ENCODE peak calls at places on chromosomes 7 and 10, in four cellular contexts. B is HL-60; I is CD4-positive, alpha-beta T cell; Y is brain microvascular endothelial cell. S is an unnamed sample.

GRCh38 chr7:103865442-103865841 is 124.0 kb downstream of the RELN start:
- DNase-seq in Y (no peak), I (no peak), B (no peak), S (no peak)

GRCh38 chr7:25720427-25720826 is 431.6 kb upstream of the NFE2L3 start:
- DNase-seq in I (no peak), Y (peak), B (no peak), S (no peak)

GRCh38 chr7:148672041-148672440 is 26.7 kb upstream of the CUL1 start:
- DNase-seq in I (no peak), Y (no peak), B (no peak), S (no peak)

GRCh38 chr7:98105942-98106544 is 619 bp upstream of the LMTK2 start:
- DNase-seq in Y (no peak), B (no peak), I (no peak), S (no peak)

GRCh38 chr10:90947025-90947960 is 26.4 kb upstream of the ANKRD1 start:
- DNase-seq in I (no peak), Y (peak), B (no peak), S (no peak)

GRCh38 chr7:150657526-150657925 is 25.3 kb upstream of the GIMAP6 start:
- DNase-seq in B (no peak), I (no peak), Y (no peak), S (no peak)

GRCh38 chr7:45122975-45123860 is 11.7 kb upstream of the TBRG4 start:
- DNase-seq in I (no peak), B (no peak), Y (no peak), S (no peak)

GRCh38 chr10:69878951-69879350 is 77.2 kb downstream of the COL13A1 start:
- DNase-seq in Y (no peak), I (no peak), B (no peak), S (no peak)

GRCh38 chr7:38232475-38233366 is 40.7 kb downstream of the TARP start:
- DNase-seq in Y (peak), B (peak), I (peak), S (no peak)

GRCh38 chr7:151047979-151048763 is at the start of gene ASIC3:
- DNase-seq in B (no peak), I (no peak), Y (no peak), S (no peak)

GRCh38 chr7:35253680-35254495 is at the start of gene TBX20:
- DNase-seq in Y (peak), B (peak), I (no peak), S (no peak)

GRCh38 chr7:36440880-36441279 is 51.2 kb downstream of the ANLN start:
- DNase-seq in I (no peak), Y (no peak), B (no peak), S (no peak)

GRCh38 chr10:79438699-79439085 is 6.7 kb downstream of the ZCCHC24 start:
- DNase-seq in B (no peak), Y (no peak), I (no peak), S (no peak)

GRCh38 chr7:121395961-121396757 is at the start of gene FAM3C:
- DNase-seq in I (peak), Y (peak), B (peak), S (peak)

GRCh38 chr10:92970301-92971070 is 90.1 kb upstream of the CYP26C1 start:
- DNase-seq in I (no peak), B (no peak), Y (peak), S (no peak)

DNA sequence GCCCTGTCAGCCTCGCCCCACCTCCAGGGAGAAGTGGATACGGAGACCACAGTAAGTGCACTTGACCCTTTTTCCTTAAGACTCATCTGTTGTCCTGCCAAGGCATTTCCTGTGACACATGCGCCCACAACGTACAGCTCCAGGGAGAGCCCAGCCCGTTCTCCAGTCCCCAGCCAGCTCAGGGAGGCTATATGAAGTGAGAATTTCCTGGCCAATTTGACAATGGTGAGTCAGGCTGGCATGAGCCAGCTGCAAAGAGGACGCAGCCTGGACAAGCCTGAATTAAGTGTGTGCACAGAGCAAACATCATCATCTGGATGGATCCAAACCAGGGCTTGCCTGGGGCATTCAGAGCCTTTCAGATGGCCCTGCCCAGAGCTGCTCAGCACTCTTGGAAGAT is 244.8 kb downstream of the KCNMA1 start:
- DNase-seq in B (no peak), Y (peak), I (no peak), S (no peak)
- H3K27ac ChIP-seq in B (no peak), Y (peak), I (no peak), S (no peak)

GRCh38 chr7:3272691-3273141 is 28.3 kb upstream of the SDK1 start:
- DNase-seq in I (no peak), Y (peak), B (no peak), S (no peak)
- H3K27ac ChIP-seq in I (no peak), Y (no peak), B (no peak), S (no peak)

GRCh38 chr7:28407643-28408042 is 4.7 kb upstream of the CREB5 start:
- DNase-seq in B (no peak), I (no peak), Y (peak), S (no peak)
- H3K27ac ChIP-seq in B (no peak), I (no peak), Y (peak), S (peak)

DNA sequence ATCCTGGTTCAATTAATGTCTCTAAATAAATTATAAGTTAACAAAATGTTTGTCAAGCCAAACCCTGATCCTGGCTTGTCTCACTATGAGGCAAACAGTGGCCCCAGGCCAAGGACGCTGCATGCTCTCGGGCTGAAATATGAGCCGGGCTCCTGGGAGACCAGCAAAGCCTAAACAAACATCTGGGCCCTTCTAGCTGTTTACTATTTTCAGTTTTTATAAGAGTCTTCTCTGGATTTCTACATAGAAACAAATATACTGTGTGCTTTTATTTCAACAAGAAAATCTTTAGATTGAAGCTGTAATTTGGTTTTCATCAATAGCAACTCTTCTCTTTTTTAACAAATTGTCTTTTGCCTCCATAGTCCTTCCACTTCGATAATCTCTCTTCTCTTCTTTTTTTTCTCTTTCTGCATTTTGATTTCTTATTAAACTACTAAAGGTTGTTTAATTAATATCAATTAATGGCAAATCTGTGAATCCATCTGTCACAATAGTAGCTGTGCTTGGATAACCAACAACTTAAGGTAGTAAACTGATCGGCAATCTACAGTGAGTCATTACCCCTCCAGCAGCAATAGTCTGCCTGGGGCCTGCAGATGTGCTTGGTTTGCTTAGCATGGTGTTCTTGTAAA is 83.3 kb upstream of the DNAJC1 start:
- DNase-seq in I (no peak), B (no peak), Y (peak), S (peak)
- H3K27ac ChIP-seq in I (no peak), B (no peak), Y (no peak), S (no peak)

GRCh38 chr7:20019757-20020432 is 197.3 kb downstream of the MACC1 start:
- DNase-seq in Y (no peak), I (no peak), B (no peak), S (no peak)
- H3K27ac ChIP-seq in Y (no peak), I (no peak), B (no peak), S (no peak)

GRCh38 chr7:129875745-129876411 is 76.9 kb downstream of the UBE2H start:
- DNase-seq in B (no peak), I (no peak), Y (no peak), S (no peak)
- H3K27ac ChIP-seq in B (no peak), I (no peak), Y (peak), S (no peak)

DNA sequence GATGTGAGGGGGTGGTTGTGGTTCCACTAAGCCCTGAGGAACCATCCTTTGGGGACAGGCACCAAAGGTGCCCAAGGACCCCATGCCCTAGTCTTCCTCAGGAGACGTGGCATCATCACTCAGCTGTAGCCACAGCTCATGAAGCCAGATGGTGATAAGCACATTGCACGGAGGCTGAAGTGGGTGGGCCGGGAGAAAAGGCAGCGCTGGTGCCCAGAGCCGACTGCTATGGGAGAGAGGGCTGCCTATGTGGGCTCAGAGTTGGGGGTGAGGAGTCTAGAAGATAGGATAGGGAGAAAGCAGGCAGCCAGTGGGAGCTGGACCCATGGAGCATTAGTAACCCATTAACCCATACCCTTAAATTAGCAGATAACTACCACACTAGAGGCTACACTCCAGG is 325.3 kb downstream of the RPS24 start:
- DNase-seq in Y (no peak), I (no peak), B (no peak), S (no peak)
- H3K27ac ChIP-seq in Y (no peak), I (no peak), B (no peak), S (no peak)

DNA sequence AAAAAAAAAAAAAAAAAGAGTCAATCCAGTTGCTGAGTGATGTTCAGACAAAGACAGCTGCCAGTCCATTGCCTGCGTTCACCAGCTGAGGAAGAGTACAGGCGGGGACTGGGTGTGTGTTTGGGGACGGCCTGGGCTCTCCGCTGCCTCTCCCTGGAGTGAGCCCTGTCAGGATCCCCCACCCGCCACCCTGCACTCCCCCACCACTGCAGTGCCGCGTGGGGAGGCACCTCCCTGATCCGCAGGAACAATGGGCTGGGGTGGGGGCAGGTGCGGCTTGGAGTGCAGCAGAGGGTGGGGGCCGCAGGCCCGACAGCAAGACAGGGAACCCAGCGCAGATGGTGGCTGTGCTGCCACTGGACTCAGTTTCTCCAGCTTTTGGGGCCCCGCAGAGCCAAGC is 1.4 kb downstream of the HSPA12A start:
- DNase-seq in Y (no peak), B (no peak), I (no peak), S (peak)
- H3K27ac ChIP-seq in Y (no peak), B (no peak), I (no peak), S (peak)

S was measured in substantia nigra.